ENCODE peak calls at places on chromosomes 11 and 22, in seven cellular contexts. Q is epithelial cell of esophagus, R is cardiac fibroblast, X is AG10803, Z is GM23248, Y is SJSA1, G is body of pancreas. B is an unnamed sample.

GRCh38 chr11:65559951-65560537 is 1.9 kb upstream of the LTBP3 start:
- DNase-seq in Q (peak; percentile 69), R (peak; percentile 67), X (peak; percentile 37), Z (peak; percentile 90), Y (peak; percentile 88), G (peak; percentile 56), B (no peak)

GRCh38 chr22:48258108-48258705 is 1495.8 kb downstream of the TBC1D22A start:
- DNase-seq in Q (no peak), R (no peak), X (no peak), Z (no peak), Y (no peak), G (no peak), B (no peak)

GRCh38 chr22:19056951-19057401 is 65.2 kb downstream of the DGCR2 start:
- DNase-seq in Q (no peak), R (no peak), X (no peak), Z (no peak), Y (peak; percentile 39), G (peak; percentile 12), B (no peak)

GRCh38 chr11:74069146-74070046 is 60.5 kb upstream of the UCP3 start:
- DNase-seq in Q (peak; percentile 71), R (no peak), X (peak; percentile 55), Z (peak; percentile 48), Y (no peak), G (peak; percentile 46), B (peak; percentile 59)

GRCh38 chr11:96075532-96075959 is 151.6 kb upstream of the MTMR2 start:
- DNase-seq in Q (no peak), R (no peak), X (no peak), Z (peak; percentile 54), Y (no peak), G (no peak), B (no peak)

GRCh38 chr11:45926001-45926401 is 3.5 kb downstream of the LARGE2 start:
- DNase-seq in Q (no peak), R (no peak), X (no peak), Z (no peak), Y (peak; percentile 44), G (peak; percentile 12), B (peak; percentile 16)

GRCh38 chr11:45930951-45931563 is 8.6 kb downstream of the LARGE2 start:
- DNase-seq in Q (peak; percentile 99), R (no peak), X (no peak), Z (no peak), Y (no peak), G (no peak), B (peak; percentile 78)

GRCh38 chr11:40338739-40339138 is 1120.7 kb downstream of the LRRC4C start:
- DNase-seq in Q (peak; percentile 76), R (peak; percentile 20), X (peak; percentile 49), Z (peak; percentile 38), Y (no peak), G (no peak), B (no peak)

GRCh38 chr11:44403587-44404322 is 93.8 kb upstream of the ALX4 start:
- DNase-seq in Q (no peak), R (no peak), X (no peak), Z (no peak), Y (no peak), G (no peak), B (no peak)

GRCh38 chr11:35105319-35106063 is 33.5 kb upstream of the CD44 start:
- DNase-seq in Q (no peak), R (peak; percentile 72), X (peak; percentile 57), Z (peak; percentile 58), Y (no peak), G (no peak), B (no peak)

DNA sequence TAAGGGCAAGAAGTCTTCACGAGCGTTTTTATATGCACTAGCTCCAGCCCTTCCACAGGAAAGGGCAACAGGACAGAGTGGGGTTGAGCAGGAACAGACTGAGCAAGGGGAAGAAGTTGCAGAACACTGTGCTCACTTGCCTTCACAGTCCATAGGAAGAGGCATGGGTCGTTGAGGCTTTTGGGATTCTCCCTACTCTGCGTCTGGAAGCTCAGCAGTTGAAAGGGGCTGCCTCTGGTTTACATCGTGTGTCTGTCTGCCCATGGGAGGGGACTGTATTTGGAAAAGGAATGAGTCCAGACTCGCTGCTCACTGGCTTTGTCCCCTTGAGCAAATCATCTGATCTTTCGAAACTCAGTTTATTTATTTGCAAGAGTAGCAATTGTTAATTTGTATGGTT is 1.1 kb upstream of the PDGFD start:
- DNase-seq in Q (no peak), R (no peak), X (no peak), Z (no peak), Y (no peak), G (no peak), B (no peak)
- H3K4me3 ChIP-seq in Q (no peak overlapping the region), R (no peak overlapping the region), X (no peak overlapping the region), Z (no peak overlapping the region), Y (no peak overlapping the region), G (no peak overlapping the region), B (no peak overlapping the region)

GRCh38 chr11:47392546-47393162 is 14.3 kb upstream of the SPI1 start:
- DNase-seq in Q (no peak), R (no peak), X (no peak), Z (no peak), Y (no peak), G (no peak), B (no peak)
- H3K4me3 ChIP-seq in Q (no peak overlapping the region), R (no peak overlapping the region), X (no peak overlapping the region), Z (no peak overlapping the region), Y (no peak overlapping the region), G (no peak overlapping the region), B (no peak overlapping the region)

GRCh38 chr11:69635804-69636511 is 5.0 kb upstream of the CCND1 start:
- DNase-seq in Q (no peak), R (no peak), X (no peak), Z (no peak), Y (no peak), G (no peak), B (no peak)
- H3K4me3 ChIP-seq in Q (peak overlapping the region; percentile 89), R (peak overlapping the region; percentile 26), X (peak overlapping the region; percentile 49), Z (peak overlapping the region; percentile 85), Y (no peak overlapping the region), G (no peak overlapping the region), B (peak overlapping the region; percentile 89)

GRCh38 chr11:117197516-117198456 is 1.4 kb upstream of the TAGLN start:
- DNase-seq in Q (peak; percentile 29), R (peak; percentile 78), X (no peak), Z (no peak), Y (peak; percentile 50), G (no peak), B (no peak)
- H3K4me3 ChIP-seq in Q (no peak overlapping the region), R (peak overlapping the region; percentile 75), X (peak overlapping the region; percentile 88), Z (peak overlapping the region; percentile 87), Y (no peak overlapping the region), G (no peak overlapping the region), B (peak overlapping the region; percentile 75)

GRCh38 chr11:3035333-3035732 is 21.9 kb downstream of the CARS1 start:
- DNase-seq in Q (no peak), R (no peak), X (no peak), Z (no peak), Y (no peak), G (no peak), B (no peak)
- H3K4me3 ChIP-seq in Q (no peak overlapping the region), R (no peak overlapping the region), X (no peak overlapping the region), Z (no peak overlapping the region), Y (no peak overlapping the region), G (no peak overlapping the region), B (no peak overlapping the region)

GRCh38 chr11:67303132-67303988 is at the start of gene SSH3:
- DNase-seq in Q (peak; percentile 66), R (peak; percentile 67), X (peak; percentile 48), Z (peak; percentile 82), Y (no peak), G (peak; percentile 90), B (peak; percentile 73)

GRCh38 chr11:67302571-67303131 is 679 bp upstream of the SSH3 start:
- DNase-seq in Q (peak; percentile 35), R (peak; percentile 48), X (peak; percentile 27), Z (peak; percentile 37), Y (no peak), G (peak; percentile 67), B (peak; percentile 58)

GRCh38 chr11:67301313-67301921 is 1.9 kb upstream of the SSH3 start:
- DNase-seq in Q (no peak), R (no peak), X (no peak), Z (no peak), Y (no peak), G (no peak), B (peak; percentile 31)

GRCh38 chr11:67300756-67301312 is 2.5 kb upstream of the SSH3 start:
- DNase-seq in Q (no peak), R (no peak), X (no peak), Z (no peak), Y (no peak), G (peak; percentile 14), B (no peak)

DNA sequence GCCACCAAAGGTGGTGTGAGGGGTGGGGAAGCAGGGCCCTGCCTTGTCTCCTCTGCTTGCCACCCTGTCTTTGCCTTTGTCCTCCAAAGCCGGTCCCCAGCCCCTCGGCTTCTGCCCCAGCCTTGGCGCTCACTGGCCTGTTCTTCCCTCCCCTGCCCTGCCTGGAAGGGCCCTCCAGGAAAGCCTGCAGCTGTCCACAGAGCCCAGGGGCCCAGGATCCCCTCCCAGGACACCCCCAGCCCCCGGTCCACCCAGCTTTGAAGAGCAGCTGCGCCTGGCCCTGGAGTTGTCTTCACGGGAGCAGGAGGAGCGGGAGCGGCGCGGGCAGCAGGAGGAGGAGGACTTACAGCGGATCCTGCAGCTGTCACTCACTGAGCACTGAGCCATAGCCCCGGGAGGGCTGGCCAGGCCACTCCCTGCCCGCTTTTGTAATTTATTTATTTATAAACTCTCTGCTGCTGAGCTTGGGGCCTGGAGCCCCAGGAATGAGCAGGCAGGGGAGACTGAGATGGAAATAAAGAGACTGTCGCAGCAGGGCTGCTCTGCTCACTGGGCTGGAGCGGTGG is 1.3 kb upstream of the SSH3 start:
- DNase-seq in Q (peak; percentile 88), R (peak; percentile 43), X (peak; percentile 27), Z (peak; percentile 44), Y (no peak), G (peak; percentile 75), B (peak; percentile 80)
- H3K4me3 ChIP-seq in Q (peak overlapping the region; percentile 66), R (no peak overlapping the region), X (no peak overlapping the region), Z (no peak overlapping the region), Y (no peak overlapping the region), G (peak overlapping the region; percentile 44), B (peak overlapping the region; percentile 90)

DNA sequence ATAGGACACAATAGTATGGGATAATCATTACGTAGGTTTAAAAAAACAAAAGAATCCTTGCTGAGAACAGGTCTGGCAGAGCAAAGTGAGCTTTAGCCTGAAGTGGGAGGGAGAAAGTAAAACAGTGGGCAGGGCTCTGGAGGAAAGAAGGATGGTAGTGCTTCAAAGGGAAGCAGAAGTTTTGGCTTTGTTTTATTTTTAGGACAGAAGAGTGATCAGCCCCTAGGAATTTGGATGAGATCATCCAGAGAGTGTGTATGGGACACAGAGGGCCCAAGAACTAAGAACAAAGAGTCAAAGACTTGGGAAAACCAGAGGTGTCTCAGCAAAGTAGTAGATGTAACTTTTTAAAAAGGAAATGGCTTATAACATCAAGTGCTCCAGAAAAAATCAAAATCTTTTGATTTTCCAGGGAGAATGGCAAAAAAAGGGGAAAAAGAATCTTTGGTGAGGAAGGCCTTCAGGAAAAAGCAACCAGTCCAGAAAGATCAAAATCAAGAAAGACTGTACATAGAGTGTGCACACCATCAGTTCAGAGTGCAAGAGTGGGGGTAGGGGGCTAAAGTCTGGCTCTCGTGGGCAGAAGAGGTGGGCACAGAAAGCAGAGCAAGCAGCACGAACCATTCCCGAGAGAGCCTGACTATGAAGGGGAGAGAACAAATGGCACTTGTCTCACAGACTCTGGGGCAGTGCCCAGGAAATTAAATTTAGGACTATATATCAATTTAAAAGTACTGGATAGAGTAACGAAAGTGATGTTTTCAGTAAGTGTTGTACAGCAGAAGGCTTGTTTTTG is 30.1 kb downstream of the MAPK1 start:
- DNase-seq in Q (peak; percentile 80), R (peak; percentile 74), X (peak; percentile 82), Z (peak; percentile 92), Y (peak; percentile 67), G (no peak), B (peak; percentile 40)
- H3K4me3 ChIP-seq in Q (no peak overlapping the region), R (no peak overlapping the region), X (peak overlapping the region; percentile 9), Z (peak overlapping the region; percentile 45), Y (no peak overlapping the region), G (no peak overlapping the region), B (no peak overlapping the region)

B was measured in breast epithelium.